ENCODE peak calls at places on chromosomes 13 and 19, in eight cellular contexts. One of them, this sample, is unnamed.
A peak's percentile ranks its signal among the peaks of the same experiment; 100 is the strongest.

GRCh38 chr19:3821857-3822364 is 35.7 kb upstream of the MATK start:
- DNase-seq in GM23338: peak; percentile 86
- DNase-seq in BJ: no peak
- DNase-seq in stimulated activated CD8-positive, alpha-beta memory T cell treated with anti-CD3 and anti-CD28 coated beads, Interleukin-2, amount 100 ng/mL, for 48 hours: peak; percentile 74
- DNase-seq in HCEC 1CT: no peak
- DNase-seq in C1 segment of cervical spinal cord: no peak
- DNase-seq in foreskin fibroblast: no peak
- DNase-seq in HT1080: peak; percentile 33
- DNase-seq in this sample: no peak

GRCh38 chr13:33168326-33168960 is 117.1 kb downstream of the STARD13 start:
- DNase-seq in C1 segment of cervical spinal cord: no peak
- DNase-seq in HT1080: no peak
- DNase-seq in GM23338: no peak
- DNase-seq in stimulated activated CD8-positive, alpha-beta memory T cell treated with anti-CD3 and anti-CD28 coated beads, Interleukin-2, amount 100 ng/mL, for 48 hours: no peak
- DNase-seq in foreskin fibroblast: no peak
- DNase-seq in BJ: no peak
- DNase-seq in HCEC 1CT: peak; percentile 31
- DNase-seq in this sample: no peak

GRCh38 chr19:17863520-17864182 is 3.9 kb downstream of the RPL18A start:
- DNase-seq in HCEC 1CT: no peak
- DNase-seq in stimulated activated CD8-positive, alpha-beta memory T cell treated with anti-CD3 and anti-CD28 coated beads, Interleukin-2, amount 100 ng/mL, for 48 hours: no peak
- DNase-seq in C1 segment of cervical spinal cord: no peak
- DNase-seq in BJ: no peak
- DNase-seq in foreskin fibroblast: no peak
- DNase-seq in GM23338: no peak
- DNase-seq in HT1080: no peak
- DNase-seq in this sample: no peak

GRCh38 chr19:48740705-48741030 is 258 bp upstream of the RASIP1 start:
- DNase-seq in C1 segment of cervical spinal cord: no peak
- DNase-seq in stimulated activated CD8-positive, alpha-beta memory T cell treated with anti-CD3 and anti-CD28 coated beads, Interleukin-2, amount 100 ng/mL, for 48 hours: no peak
- DNase-seq in GM23338: no peak
- DNase-seq in BJ: no peak
- DNase-seq in foreskin fibroblast: no peak
- DNase-seq in HCEC 1CT: no peak
- DNase-seq in HT1080: no peak
- DNase-seq in this sample: no peak

GRCh38 chr13:93942016-93942415 is 537.5 kb downstream of the DCT start:
- DNase-seq in BJ: no peak
- DNase-seq in HCEC 1CT: peak; percentile 58
- DNase-seq in HT1080: no peak
- DNase-seq in foreskin fibroblast: no peak
- DNase-seq in stimulated activated CD8-positive, alpha-beta memory T cell treated with anti-CD3 and anti-CD28 coated beads, Interleukin-2, amount 100 ng/mL, for 48 hours: no peak
- DNase-seq in GM23338: no peak
- DNase-seq in C1 segment of cervical spinal cord: no peak
- DNase-seq in this sample: no peak

GRCh38 chr19:48999481-49000325 is 6.0 kb downstream of the RUVBL2 start:
- DNase-seq in stimulated activated CD8-positive, alpha-beta memory T cell treated with anti-CD3 and anti-CD28 coated beads, Interleukin-2, amount 100 ng/mL, for 48 hours: peak; percentile 49
- DNase-seq in HCEC 1CT: peak; percentile 60
- DNase-seq in HT1080: peak; percentile 54
- DNase-seq in BJ: no peak
- DNase-seq in foreskin fibroblast: peak; percentile 48
- DNase-seq in GM23338: peak; percentile 92
- DNase-seq in C1 segment of cervical spinal cord: no peak
- DNase-seq in this sample: peak; percentile 50

GRCh38 chr19:29966594-29967249 is 24.7 kb downstream of the URI1 start:
- DNase-seq in BJ: no peak
- DNase-seq in foreskin fibroblast: no peak
- DNase-seq in HT1080: no peak
- DNase-seq in C1 segment of cervical spinal cord: no peak
- DNase-seq in GM23338: peak; percentile 8
- DNase-seq in stimulated activated CD8-positive, alpha-beta memory T cell treated with anti-CD3 and anti-CD28 coated beads, Interleukin-2, amount 100 ng/mL, for 48 hours: no peak
- DNase-seq in HCEC 1CT: peak; percentile 45
- DNase-seq in this sample: peak; percentile 35

GRCh38 chr13:41546372-41547252 is 89.3 kb downstream of the RGCC start:
- DNase-seq in GM23338: no peak
- DNase-seq in HT1080: peak; percentile 88
- DNase-seq in BJ: no peak
- DNase-seq in stimulated activated CD8-positive, alpha-beta memory T cell treated with anti-CD3 and anti-CD28 coated beads, Interleukin-2, amount 100 ng/mL, for 48 hours: no peak
- DNase-seq in C1 segment of cervical spinal cord: no peak
- DNase-seq in HCEC 1CT: peak; percentile 87
- DNase-seq in foreskin fibroblast: peak; percentile 78
- DNase-seq in this sample: peak; percentile 91

GRCh38 chr19:5451494-5451893 is 3.7 kb upstream of the ZNRF4 start:
- DNase-seq in BJ: no peak
- DNase-seq in C1 segment of cervical spinal cord: no peak
- DNase-seq in stimulated activated CD8-positive, alpha-beta memory T cell treated with anti-CD3 and anti-CD28 coated beads, Interleukin-2, amount 100 ng/mL, for 48 hours: no peak
- DNase-seq in HCEC 1CT: no peak
- DNase-seq in GM23338: no peak
- DNase-seq in HT1080: no peak
- DNase-seq in foreskin fibroblast: no peak
- DNase-seq in this sample: no peak

GRCh38 chr19:48627865-48628314 is 8.6 kb downstream of the SPHK2 start:
- DNase-seq in BJ: no peak
- DNase-seq in HCEC 1CT: no peak
- DNase-seq in HT1080: no peak
- DNase-seq in GM23338: no peak
- DNase-seq in foreskin fibroblast: no peak
- DNase-seq in C1 segment of cervical spinal cord: no peak
- DNase-seq in stimulated activated CD8-positive, alpha-beta memory T cell treated with anti-CD3 and anti-CD28 coated beads, Interleukin-2, amount 100 ng/mL, for 48 hours: no peak
- DNase-seq in this sample: no peak

GRCh38 chr19:23310729-23311211 is 60.6 kb upstream of the ZNF724 start:
- DNase-seq in BJ: no peak
- DNase-seq in GM23338: no peak
- DNase-seq in foreskin fibroblast: no peak
- DNase-seq in C1 segment of cervical spinal cord: no peak
- DNase-seq in HT1080: no peak
- DNase-seq in stimulated activated CD8-positive, alpha-beta memory T cell treated with anti-CD3 and anti-CD28 coated beads, Interleukin-2, amount 100 ng/mL, for 48 hours: no peak
- DNase-seq in HCEC 1CT: no peak
- DNase-seq in this sample: no peak

GRCh38 chr19:51347209-51347928 is 5.4 kb upstream of the VSIG10L start:
- DNase-seq in foreskin fibroblast: no peak
- DNase-seq in GM23338: no peak
- DNase-seq in BJ: no peak
- DNase-seq in C1 segment of cervical spinal cord: no peak
- DNase-seq in stimulated activated CD8-positive, alpha-beta memory T cell treated with anti-CD3 and anti-CD28 coated beads, Interleukin-2, amount 100 ng/mL, for 48 hours: no peak
- DNase-seq in HCEC 1CT: no peak
- DNase-seq in HT1080: no peak
- DNase-seq in this sample: no peak

GRCh38 chr13:99749627-99750026 is 221.9 kb downstream of the ZIC5 start:
- DNase-seq in HT1080: no peak
- DNase-seq in foreskin fibroblast: no peak
- DNase-seq in C1 segment of cervical spinal cord: no peak
- DNase-seq in BJ: no peak
- DNase-seq in HCEC 1CT: no peak
- DNase-seq in GM23338: peak; percentile 70
- DNase-seq in stimulated activated CD8-positive, alpha-beta memory T cell treated with anti-CD3 and anti-CD28 coated beads, Interleukin-2, amount 100 ng/mL, for 48 hours: no peak
- DNase-seq in this sample: no peak

GRCh38 chr13:46948338-46948737 is 51.5 kb upstream of the HTR2A start:
- DNase-seq in GM23338: no peak
- DNase-seq in BJ: no peak
- DNase-seq in foreskin fibroblast: no peak
- DNase-seq in stimulated activated CD8-positive, alpha-beta memory T cell treated with anti-CD3 and anti-CD28 coated beads, Interleukin-2, amount 100 ng/mL, for 48 hours: no peak
- DNase-seq in C1 segment of cervical spinal cord: no peak
- DNase-seq in HCEC 1CT: no peak
- DNase-seq in HT1080: no peak
- DNase-seq in this sample: no peak

GRCh38 chr13:65913173-65913572 is 1317.0 kb downstream of the PCDH9 start:
- DNase-seq in stimulated activated CD8-positive, alpha-beta memory T cell treated with anti-CD3 and anti-CD28 coated beads, Interleukin-2, amount 100 ng/mL, for 48 hours: no peak
- DNase-seq in C1 segment of cervical spinal cord: no peak
- DNase-seq in GM23338: no peak
- DNase-seq in foreskin fibroblast: peak; percentile 85
- DNase-seq in BJ: peak; percentile 61
- DNase-seq in HCEC 1CT: peak; percentile 90
- DNase-seq in HT1080: peak; percentile 85
- DNase-seq in this sample: peak; percentile 71

GRCh38 chr13:72820898-72821279 is 39.0 kb downstream of the PIBF1 start:
- DNase-seq in BJ: no peak
- DNase-seq in stimulated activated CD8-positive, alpha-beta memory T cell treated with anti-CD3 and anti-CD28 coated beads, Interleukin-2, amount 100 ng/mL, for 48 hours: no peak
- DNase-seq in foreskin fibroblast: no peak
- DNase-seq in C1 segment of cervical spinal cord: no peak
- DNase-seq in HCEC 1CT: no peak
- DNase-seq in GM23338: peak; percentile 55
- DNase-seq in HT1080: no peak
- DNase-seq in this sample: no peak

GRCh38 chr19:7326105-7326877 is 22.4 kb upstream of the ARHGEF18 start:
- DNase-seq in GM23338: peak; percentile 93
- DNase-seq in stimulated activated CD8-positive, alpha-beta memory T cell treated with anti-CD3 and anti-CD28 coated beads, Interleukin-2, amount 100 ng/mL, for 48 hours: no peak
- DNase-seq in HCEC 1CT: no peak
- DNase-seq in foreskin fibroblast: no peak
- DNase-seq in C1 segment of cervical spinal cord: no peak
- DNase-seq in HT1080: peak; percentile 17
- DNase-seq in BJ: no peak
- DNase-seq in this sample: no peak

GRCh38 chr19:2665103-2665502 is 37.4 kb downstream of the GNG7 start:
- DNase-seq in foreskin fibroblast: no peak
- DNase-seq in HCEC 1CT: no peak
- DNase-seq in HT1080: no peak
- DNase-seq in C1 segment of cervical spinal cord: peak; percentile 19
- DNase-seq in GM23338: no peak
- DNase-seq in BJ: no peak
- DNase-seq in stimulated activated CD8-positive, alpha-beta memory T cell treated with anti-CD3 and anti-CD28 coated beads, Interleukin-2, amount 100 ng/mL, for 48 hours: no peak
- DNase-seq in this sample: no peak

GRCh38 chr19:5144545-5145179 is 175.7 kb downstream of the KDM4B start:
- DNase-seq in GM23338: no peak
- DNase-seq in stimulated activated CD8-positive, alpha-beta memory T cell treated with anti-CD3 and anti-CD28 coated beads, Interleukin-2, amount 100 ng/mL, for 48 hours: no peak
- DNase-seq in foreskin fibroblast: no peak
- DNase-seq in HCEC 1CT: no peak
- DNase-seq in BJ: no peak
- DNase-seq in C1 segment of cervical spinal cord: no peak
- DNase-seq in HT1080: no peak
- DNase-seq in this sample: no peak

GRCh38 chr19:39915101-39915847 is 19.2 kb downstream of the FCGBP start:
- DNase-seq in HCEC 1CT: no peak
- DNase-seq in foreskin fibroblast: no peak
- DNase-seq in HT1080: no peak
- DNase-seq in GM23338: peak; percentile 66
- DNase-seq in BJ: no peak
- DNase-seq in stimulated activated CD8-positive, alpha-beta memory T cell treated with anti-CD3 and anti-CD28 coated beads, Interleukin-2, amount 100 ng/mL, for 48 hours: no peak
- DNase-seq in C1 segment of cervical spinal cord: no peak
- DNase-seq in this sample: no peak

GRCh38 chr13:33101835-33102234 is 85.6 kb downstream of the KL start:
- DNase-seq in C1 segment of cervical spinal cord: no peak
- DNase-seq in foreskin fibroblast: no peak
- DNase-seq in HCEC 1CT: peak; percentile 14
- DNase-seq in HT1080: no peak
- DNase-seq in BJ: no peak
- DNase-seq in GM23338: no peak
- DNase-seq in stimulated activated CD8-positive, alpha-beta memory T cell treated with anti-CD3 and anti-CD28 coated beads, Interleukin-2, amount 100 ng/mL, for 48 hours: no peak
- DNase-seq in this sample: no peak

GRCh38 chr13:51644649-51645048 is 60.4 kb downstream of the WDFY2 start:
- DNase-seq in foreskin fibroblast: no peak
- DNase-seq in GM23338: no peak
- DNase-seq in HCEC 1CT: peak; percentile 29
- DNase-seq in C1 segment of cervical spinal cord: no peak
- DNase-seq in stimulated activated CD8-positive, alpha-beta memory T cell treated with anti-CD3 and anti-CD28 coated beads, Interleukin-2, amount 100 ng/mL, for 48 hours: no peak
- DNase-seq in HT1080: peak; percentile 62
- DNase-seq in BJ: no peak
- DNase-seq in this sample: peak; percentile 36

GRCh38 chr13:25489238-25489637 is 117.5 kb downstream of the ATP8A2 start:
- DNase-seq in BJ: no peak
- DNase-seq in GM23338: peak; percentile 28
- DNase-seq in HT1080: peak; percentile 47
- DNase-seq in C1 segment of cervical spinal cord: no peak
- DNase-seq in HCEC 1CT: no peak
- DNase-seq in foreskin fibroblast: no peak
- DNase-seq in stimulated activated CD8-positive, alpha-beta memory T cell treated with anti-CD3 and anti-CD28 coated beads, Interleukin-2, amount 100 ng/mL, for 48 hours: no peak
- DNase-seq in this sample: no peak

GRCh38 chr13:22915442-22916082 is 265.2 kb upstream of the SGCG start:
- DNase-seq in C1 segment of cervical spinal cord: no peak
- DNase-seq in BJ: no peak
- DNase-seq in HCEC 1CT: no peak
- DNase-seq in HT1080: no peak
- DNase-seq in stimulated activated CD8-positive, alpha-beta memory T cell treated with anti-CD3 and anti-CD28 coated beads, Interleukin-2, amount 100 ng/mL, for 48 hours: no peak
- DNase-seq in foreskin fibroblast: peak; percentile 3
- DNase-seq in GM23338: peak; percentile 84
- DNase-seq in this sample: no peak

GRCh38 chr13:19818223-19818842 is 35.6 kb upstream of the PSPC1 start:
- DNase-seq in stimulated activated CD8-positive, alpha-beta memory T cell treated with anti-CD3 and anti-CD28 coated beads, Interleukin-2, amount 100 ng/mL, for 48 hours: peak; percentile 37
- DNase-seq in HT1080: no peak
- DNase-seq in HCEC 1CT: no peak
- DNase-seq in foreskin fibroblast: no peak
- DNase-seq in C1 segment of cervical spinal cord: no peak
- DNase-seq in BJ: no peak
- DNase-seq in GM23338: peak; percentile 92
- DNase-seq in this sample: no peak

GRCh38 chr13:37747071-37747612 is 122.4 kb downstream of the TRPC4 start:
- DNase-seq in HCEC 1CT: peak; percentile 90
- DNase-seq in BJ: peak; percentile 12
- DNase-seq in GM23338: no peak
- DNase-seq in C1 segment of cervical spinal cord: no peak
- DNase-seq in stimulated activated CD8-positive, alpha-beta memory T cell treated with anti-CD3 and anti-CD28 coated beads, Interleukin-2, amount 100 ng/mL, for 48 hours: no peak
- DNase-seq in foreskin fibroblast: peak; percentile 51
- DNase-seq in HT1080: peak; percentile 73
- DNase-seq in this sample: peak; percentile 66

GRCh38 chr13:36332986-36333385 is 13.2 kb downstream of the SPART start:
- DNase-seq in foreskin fibroblast: peak; percentile 36
- DNase-seq in C1 segment of cervical spinal cord: no peak
- DNase-seq in BJ: no peak
- DNase-seq in stimulated activated CD8-positive, alpha-beta memory T cell treated with anti-CD3 and anti-CD28 coated beads, Interleukin-2, amount 100 ng/mL, for 48 hours: no peak
- DNase-seq in HCEC 1CT: peak; percentile 71
- DNase-seq in GM23338: no peak
- DNase-seq in HT1080: peak; percentile 63
- DNase-seq in this sample: no peak

GRCh38 chr13:41700790-41701310 is 243.5 kb downstream of the RGCC start:
- DNase-seq in HCEC 1CT: peak; percentile 63
- DNase-seq in BJ: peak; percentile 78
- DNase-seq in stimulated activated CD8-positive, alpha-beta memory T cell treated with anti-CD3 and anti-CD28 coated beads, Interleukin-2, amount 100 ng/mL, for 48 hours: no peak
- DNase-seq in GM23338: no peak
- DNase-seq in C1 segment of cervical spinal cord: no peak
- DNase-seq in foreskin fibroblast: peak; percentile 57
- DNase-seq in HT1080: peak; percentile 52
- DNase-seq in this sample: peak; percentile 81

GRCh38 chr19:11092181-11092538 is 2.9 kb downstream of the LDLR start:
- DNase-seq in BJ: no peak
- DNase-seq in GM23338: no peak
- DNase-seq in foreskin fibroblast: no peak
- DNase-seq in C1 segment of cervical spinal cord: no peak
- DNase-seq in HCEC 1CT: peak; percentile 50
- DNase-seq in stimulated activated CD8-positive, alpha-beta memory T cell treated with anti-CD3 and anti-CD28 coated beads, Interleukin-2, amount 100 ng/mL, for 48 hours: no peak
- DNase-seq in HT1080: peak; percentile 89
- DNase-seq in this sample: peak; percentile 77

GRCh38 chr13:69617587-69617986 is 490.0 kb upstream of the ATXN8OS start:
- DNase-seq in stimulated activated CD8-positive, alpha-beta memory T cell treated with anti-CD3 and anti-CD28 coated beads, Interleukin-2, amount 100 ng/mL, for 48 hours: no peak
- DNase-seq in C1 segment of cervical spinal cord: no peak
- DNase-seq in GM23338: no peak
- DNase-seq in HCEC 1CT: no peak
- DNase-seq in HT1080: no peak
- DNase-seq in foreskin fibroblast: no peak
- DNase-seq in BJ: no peak
- DNase-seq in this sample: no peak

GRCh38 chr13:72920097-72920496 is 138.2 kb downstream of the PIBF1 start:
- DNase-seq in C1 segment of cervical spinal cord: no peak
- DNase-seq in HT1080: no peak
- DNase-seq in stimulated activated CD8-positive, alpha-beta memory T cell treated with anti-CD3 and anti-CD28 coated beads, Interleukin-2, amount 100 ng/mL, for 48 hours: no peak
- DNase-seq in BJ: no peak
- DNase-seq in GM23338: no peak
- DNase-seq in foreskin fibroblast: no peak
- DNase-seq in HCEC 1CT: peak; percentile 28
- DNase-seq in this sample: peak; percentile 57

GRCh38 chr13:50366488-50367174 is 351.4 kb downstream of the KCNRG start:
- DNase-seq in HT1080: no peak
- DNase-seq in GM23338: no peak
- DNase-seq in HCEC 1CT: no peak
- DNase-seq in stimulated activated CD8-positive, alpha-beta memory T cell treated with anti-CD3 and anti-CD28 coated beads, Interleukin-2, amount 100 ng/mL, for 48 hours: peak; percentile 8
- DNase-seq in C1 segment of cervical spinal cord: no peak
- DNase-seq in BJ: no peak
- DNase-seq in foreskin fibroblast: no peak
- DNase-seq in this sample: no peak

GRCh38 chr13:60001892-60002291 is 161.8 kb downstream of the DIAPH3 start:
- DNase-seq in BJ: no peak
- DNase-seq in GM23338: no peak
- DNase-seq in C1 segment of cervical spinal cord: no peak
- DNase-seq in HCEC 1CT: peak; percentile 7
- DNase-seq in stimulated activated CD8-positive, alpha-beta memory T cell treated with anti-CD3 and anti-CD28 coated beads, Interleukin-2, amount 100 ng/mL, for 48 hours: no peak
- DNase-seq in foreskin fibroblast: no peak
- DNase-seq in HT1080: no peak
- DNase-seq in this sample: no peak

GRCh38 chr19:56253737-56254136 is 18.8 kb upstream of the EDDM13 start:
- DNase-seq in HT1080: peak; percentile 39
- DNase-seq in stimulated activated CD8-positive, alpha-beta memory T cell treated with anti-CD3 and anti-CD28 coated beads, Interleukin-2, amount 100 ng/mL, for 48 hours: no peak
- DNase-seq in HCEC 1CT: peak; percentile 31
- DNase-seq in C1 segment of cervical spinal cord: no peak
- DNase-seq in BJ: no peak
- DNase-seq in foreskin fibroblast: peak; percentile 29
- DNase-seq in GM23338: peak; percentile 46
- DNase-seq in this sample: peak; percentile 70